ENCODE peak calls at places on chromosome 11, in four cellular contexts. N is CD8-positive, alpha-beta T cell; Z is lung; T is AG04450. K is an unnamed sample.

GRCh38 chr11:47466701-47467250 is 17.8 kb upstream of the RAPSN start:
- DNase-seq in Z (no peak), T (no peak), N (no peak), K (peak)

GRCh38 chr11:437228-437870 is 4.5 kb downstream of the ANO9 start:
- DNase-seq in Z (no peak), N (no peak), T (no peak), K (no peak)

GRCh38 chr11:12403995-12404345 is 26.6 kb downstream of the PARVA start:
- DNase-seq in Z (no peak), T (no peak), N (no peak), K (no peak)

GRCh38 chr11:87331273-87331672 is 293.5 kb downstream of the TMEM135 start:
- DNase-seq in Z (no peak), T (no peak), N (no peak), K (no peak)

GRCh38 chr11:80815752-80816453 is 1375.1 kb upstream of the TENM4 start:
- DNase-seq in Z (no peak), N (no peak), T (no peak), K (no peak)

GRCh38 chr11:117816151-117816741 is 8.3 kb downstream of the FXYD2 start:
- DNase-seq in Z (no peak), T (peak), N (no peak), K (peak)

GRCh38 chr11:2466869-2467694 is 22.3 kb downstream of the KCNQ1 start:
- DNase-seq in Z (no peak), T (no peak), N (no peak), K (no peak)

GRCh38 chr11:27433742-27434141 is 38.8 kb downstream of the LGR4 start:
- DNase-seq in T (no peak), Z (no peak), N (no peak), K (no peak)

GRCh38 chr11:108803781-108804180 is 138.9 kb downstream of the DDX10 start:
- DNase-seq in Z (no peak), N (no peak), T (no peak), K (no peak)

GRCh38 chr11:37352485-37352884 is 754.4 kb upstream of the RAG2 start:
- DNase-seq in N (no peak), T (no peak), Z (no peak), K (no peak)

GRCh38 chr11:9880657-9881056 is 216.8 kb downstream of the SWAP70 start:
- DNase-seq in T (no peak), N (no peak), Z (no peak), K (no peak)

GRCh38 chr11:115716577-115717214 is 212.5 kb upstream of the CADM1 start:
- DNase-seq in T (no peak), N (no peak), Z (no peak), K (peak)

GRCh38 chr11:34953955-34954354 is 37.5 kb downstream of the PDHX start:
- DNase-seq in T (no peak), Z (no peak), N (no peak), K (no peak)

GRCh38 chr11:95156916-95157568 is 67.4 kb downstream of the ENDOD1 start:
- DNase-seq in N (no peak), Z (no peak), T (no peak), K (peak)

GRCh38 chr11:3202759-3203158 is 15.9 kb downstream of the MRGPRG start:
- DNase-seq in T (no peak), Z (no peak), N (no peak), K (no peak)

GRCh38 chr11:116601734-116602636 is 170.8 kb downstream of the BUD13 start:
- DNase-seq in T (no peak), N (no peak), Z (no peak), K (no peak)

GRCh38 chr11:96061094-96061493 is 137.2 kb upstream of the MTMR2 start:
- DNase-seq in T (no peak), Z (no peak), N (no peak), K (no peak)

GRCh38 chr11:57432017-57432590 is 5.2 kb upstream of the SLC43A3 start:
- DNase-seq in T (no peak), N (no peak), Z (no peak), K (no peak)

GRCh38 chr11:60950933-60951610 is 904 bp downstream of the SLC15A3 start:
- DNase-seq in N (no peak), Z (no peak), T (no peak), K (peak)

GRCh38 chr11:84398017-84398626 is 1112.0 kb upstream of the CCDC90B start:
- DNase-seq in T (no peak), N (no peak), Z (no peak), K (peak)

GRCh38 chr11:95593101-95593500 is 196.5 kb downstream of the FAM76B start:
- DNase-seq in N (no peak), T (no peak), Z (no peak), K (peak)

GRCh38 chr11:65917077-65917433 is 1.8 kb downstream of the C11orf68 start:
- DNase-seq in Z (no peak), T (no peak), N (no peak), K (no peak)

GRCh38 chr11:104968365-104968855 is at the start of gene CASP4:
- DNase-seq in T (peak), N (no peak), Z (peak), K (no peak)

GRCh38 chr11:43649501-43649900 is 31.0 kb upstream of the HSD17B12 start:
- DNase-seq in Z (no peak), N (no peak), T (no peak), K (no peak)

GRCh38 chr11:72786305-72787261 is 7.3 kb downstream of the STARD10 start:
- DNase-seq in N (no peak), Z (peak), T (no peak), K (no peak)

GRCh38 chr11:111933872-111934271 is 3.3 kb upstream of the DIXDC1 start:
- DNase-seq in T (no peak), Z (no peak), N (no peak), K (no peak)

GRCh38 chr11:359181-359714 is 10.1 kb upstream of the B4GALNT4 start:
- DNase-seq in N (no peak), Z (no peak), T (no peak), K (no peak)

GRCh38 chr11:36014906-36015305 is 71.0 kb downstream of the LDLRAD3 start:
- DNase-seq in T (no peak), N (no peak), Z (no peak), K (no peak)

GRCh38 chr11:3095712-3096361 is 38.6 kb upstream of the CARS1 start:
- DNase-seq in Z (no peak), T (peak), N (no peak), K (no peak)

GRCh38 chr11:34443136-34443535 is 4.4 kb downstream of the CAT start:
- DNase-seq in Z (no peak), N (no peak), T (no peak), K (peak)

GRCh38 chr11:47863189-47863892 is 15.2 kb upstream of the NUP160 start:
- DNase-seq in T (peak), N (no peak), Z (no peak), K (no peak)

GRCh38 chr11:124081496-124081895 is 33.8 kb upstream of the VWA5A start:
- DNase-seq in Z (no peak), N (no peak), T (no peak), K (no peak)

GRCh38 chr11:134224710-134225662 is 515 bp downstream of the VPS26B start:
- DNase-seq in Z (peak), N (peak), T (no peak), K (peak)

GRCh38 chr11:1568451-1568911 is 3.6 kb downstream of the DUSP8 start:
- DNase-seq in T (no peak), N (peak), Z (no peak), K (no peak)

GRCh38 chr11:16993495-16993894 is 20.7 kb downstream of the PLEKHA7 start:
- DNase-seq in Z (no peak), N (no peak), T (no peak), K (peak)

GRCh38 chr11:119418759-119419158 is 4.2 kb downstream of the THY1 start:
- DNase-seq in T (no peak), N (no peak), Z (no peak), K (no peak)

GRCh38 chr11:102560555-102561011 is 30.0 kb upstream of the MMP7 start:
- DNase-seq in T (peak), Z (peak), N (no peak), K (peak)

GRCh38 chr11:47259178-47259977 is 1.6 kb downstream of the NR1H3 start:
- DNase-seq in T (no peak), N (no peak), Z (no peak), K (peak)

GRCh38 chr11:99803501-99803900 is 782.8 kb downstream of the CNTN5 start:
- DNase-seq in T (no peak), Z (no peak), N (no peak), K (no peak)

GRCh38 chr11:107545101-107545514 is 20.4 kb downstream of the ALKBH8 start:
- DNase-seq in N (no peak), Z (no peak), T (no peak), K (no peak)

GRCh38 chr11:63672156-63672463 is 934 bp upstream of the ATL3 start:
- DNase-seq in Z (no peak), N (no peak), T (no peak), K (no peak)

GRCh38 chr11:63672934-63673539 is 1.9 kb upstream of the ATL3 start:
- DNase-seq in N (no peak), Z (no peak), T (no peak), K (no peak)

GRCh38 chr11:63670077-63670737 is 969 bp downstream of the ATL3 start:
- DNase-seq in T (no peak), N (no peak), Z (no peak), K (no peak)

GRCh38 chr11:63671322-63672155 is at the start of gene ATL3:
- DNase-seq in N (peak), T (peak), Z (peak), K (peak)

DNA sequence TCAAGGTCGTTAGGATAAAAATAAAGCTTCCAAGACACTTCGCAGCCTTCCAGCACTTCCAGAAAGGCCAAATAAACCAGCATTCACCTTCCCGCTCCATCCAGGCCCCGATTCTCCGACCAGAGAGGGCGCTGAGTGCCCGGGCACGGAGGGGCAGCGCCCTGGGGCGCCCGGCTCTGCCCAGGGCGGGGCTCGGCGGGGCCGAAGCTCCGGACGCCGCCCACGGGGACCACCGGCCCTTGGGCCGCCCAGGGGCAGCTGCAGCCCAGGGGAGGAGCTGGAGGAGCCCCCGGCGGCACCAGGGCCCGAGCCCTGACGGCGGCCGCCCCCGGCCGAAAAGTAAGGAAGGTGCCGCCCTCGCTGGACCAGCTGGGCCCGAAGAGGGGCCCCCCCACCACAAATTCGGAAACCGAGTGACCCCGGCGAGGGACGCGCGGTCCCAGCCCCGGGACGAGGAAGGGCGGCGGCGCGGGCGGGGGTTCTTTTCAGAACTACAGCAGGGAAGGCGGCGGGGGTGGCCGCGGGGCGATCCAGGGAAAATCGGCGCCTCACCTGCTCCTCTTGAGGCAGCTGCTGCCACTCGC is 346 bp downstream of the ATL3 start:
- DNase-seq in N (no peak), T (no peak), Z (peak), K (peak)
- TF ChIP-seq CTCF in N (no peak), T (peak), Z (peak), K (no peak)

GRCh38 chr11:122664188-122664587 is 8.7 kb downstream of the UBASH3B start:
- DNase-seq in T (no peak), Z (no peak), N (no peak), K (no peak)
- H3K27ac ChIP-seq in T (no peak), Z (no peak), N (no peak), K (no peak)

GRCh38 chr11:29328961-29329441 is 687.8 kb downstream of the KCNA4 start:
- DNase-seq in N (no peak), Z (no peak), T (peak), K (peak)
- TF ChIP-seq CTCF in N (no peak), Z (no peak), T (peak), K (peak)

GRCh38 chr11:63289658-63290057 is 46.3 kb upstream of the SLC22A25 start:
- DNase-seq in N (no peak), T (no peak), Z (no peak), K (no peak)

GRCh38 chr11:63290285-63290684 is 46.9 kb upstream of the SLC22A25 start:
- DNase-seq in T (no peak), Z (no peak), N (no peak), K (no peak)
- H3K27ac ChIP-seq in T (no peak), Z (no peak), N (no peak), K (no peak)

DNA sequence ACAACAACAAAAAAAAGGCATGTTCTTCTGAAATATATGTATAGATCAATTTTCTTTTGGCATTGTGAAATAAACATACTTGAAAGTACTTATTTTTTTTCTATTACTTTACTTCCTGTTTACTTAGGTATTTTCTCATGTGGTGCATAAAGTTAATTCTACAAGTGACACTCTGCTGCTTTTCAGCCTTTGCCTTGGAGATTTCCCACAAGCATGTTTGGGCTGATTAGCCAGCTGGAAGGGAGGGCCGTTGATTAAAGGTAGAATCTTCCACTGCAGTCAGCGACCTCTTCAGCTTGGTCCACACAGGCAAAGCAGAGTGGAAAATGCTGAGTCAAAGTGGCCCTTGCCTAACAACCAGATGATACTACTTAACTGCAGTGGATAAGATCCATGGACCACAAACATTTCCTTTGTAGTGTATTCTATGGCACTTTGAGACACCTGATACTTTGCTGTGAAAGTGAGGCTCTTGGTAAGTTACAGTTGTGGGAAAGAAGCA is 176.0 kb downstream of the ARHGAP42 start:
- DNase-seq in N (no peak), T (peak), Z (no peak), K (peak)
- TF ChIP-seq CTCF in N (no peak), T (no peak), Z (no peak), K (no peak)

GRCh38 chr11:122198291-122198983 is 82.4 kb upstream of the BLID start:
- DNase-seq in Z (no peak), N (no peak), T (no peak), K (no peak)
- H3K27ac ChIP-seq in Z (no peak), N (no peak), T (peak), K (no peak)

DNA sequence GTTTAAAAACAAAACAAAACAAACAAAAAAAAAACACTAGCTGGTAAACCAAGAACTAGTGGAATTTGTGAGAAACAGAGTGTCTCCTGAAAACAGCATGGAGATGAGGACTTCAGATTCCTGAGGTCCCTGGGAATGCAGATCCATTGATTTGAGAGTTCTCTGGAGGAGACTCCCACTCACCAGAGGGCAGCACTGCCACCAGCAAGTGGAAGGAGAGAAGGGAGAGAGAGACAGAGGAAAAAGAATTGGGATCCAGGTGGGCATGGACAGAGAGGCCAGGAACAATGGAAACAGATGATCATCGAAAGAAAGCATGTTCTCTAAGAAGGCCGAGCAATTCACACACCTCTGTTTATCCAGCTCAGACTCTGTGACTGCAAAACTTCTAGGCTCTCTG is 31.8 kb downstream of the ETS1 start:
- DNase-seq in Z (no peak), T (no peak), N (no peak), K (peak)
- TF ChIP-seq CTCF in Z (no peak), T (peak), N (no peak), K (no peak)

K was measured in thyroid gland.